ENCODE peak calls at places on chromosomes 16 and 17, in seven cellular contexts. One of them, this sample, is unnamed.

GRCh38 chr17:51005768-51006167 is 114.9 kb downstream of the SPAG9 start:
- DNase-seq in HepG2: no peak
- DNase-seq in SK-N-SH: no peak
- DNase-seq in NT2/D1: no peak
- DNase-seq in K562: no peak
- DNase-seq in H1: no peak
- DNase-seq in GM12878: no peak
- DNase-seq in this sample: no peak

GRCh38 chr16:77344306-77344705 is 90.5 kb downstream of the ADAMTS18 start:
- DNase-seq in GM12878: no peak
- DNase-seq in SK-N-SH: no peak
- DNase-seq in NT2/D1: no peak
- DNase-seq in H1: no peak
- DNase-seq in HepG2: no peak
- DNase-seq in K562: no peak
- DNase-seq in this sample: no peak

GRCh38 chr17:54280741-54281140 is 458.0 kb downstream of the KIF2B start:
- DNase-seq in NT2/D1: no peak
- DNase-seq in GM12878: no peak
- DNase-seq in K562: no peak
- DNase-seq in SK-N-SH: no peak
- DNase-seq in HepG2: no peak
- DNase-seq in H1: no peak
- DNase-seq in this sample: no peak

GRCh38 chr17:67221062-67221998 is 23.7 kb downstream of the HELZ start:
- DNase-seq in SK-N-SH: peak; percentile 56
- DNase-seq in H1: no peak
- DNase-seq in K562: peak; percentile 45
- DNase-seq in HepG2: peak; percentile 34
- DNase-seq in GM12878: no peak
- DNase-seq in NT2/D1: no peak
- DNase-seq in this sample: peak; percentile 40

GRCh38 chr16:82281544-82281943 is 111.5 kb upstream of the MPHOSPH6 start:
- DNase-seq in K562: no peak
- DNase-seq in H1: no peak
- DNase-seq in SK-N-SH: no peak
- DNase-seq in GM12878: no peak
- DNase-seq in NT2/D1: no peak
- DNase-seq in HepG2: no peak
- DNase-seq in this sample: no peak

GRCh38 chr16:50719401-50720337 is 22.2 kb upstream of the CYLD start:
- DNase-seq in K562: no peak
- DNase-seq in H1: no peak
- DNase-seq in SK-N-SH: no peak
- DNase-seq in GM12878: no peak
- DNase-seq in NT2/D1: peak; percentile 15
- DNase-seq in HepG2: peak; percentile 65
- DNase-seq in this sample: no peak

GRCh38 chr16:9027070-9027799 is 63.5 kb upstream of the USP7 start:
- DNase-seq in HepG2: no peak
- DNase-seq in SK-N-SH: no peak
- DNase-seq in NT2/D1: no peak
- DNase-seq in GM12878: no peak
- DNase-seq in H1: no peak
- DNase-seq in K562: peak; percentile 25
- DNase-seq in this sample: no peak

GRCh38 chr16:66222756-66223155 is 143.7 kb upstream of the CDH5 start:
- DNase-seq in NT2/D1: no peak
- DNase-seq in H1: no peak
- DNase-seq in SK-N-SH: no peak
- DNase-seq in K562: no peak
- DNase-seq in HepG2: no peak
- DNase-seq in GM12878: no peak
- DNase-seq in this sample: no peak

GRCh38 chr17:29565643-29566472 is 979 bp downstream of the ABHD15 start:
- DNase-seq in K562: no peak
- DNase-seq in SK-N-SH: peak; percentile 64
- DNase-seq in GM12878: no peak
- DNase-seq in NT2/D1: no peak
- DNase-seq in H1: no peak
- DNase-seq in HepG2: peak; percentile 25
- DNase-seq in this sample: peak; percentile 22

GRCh38 chr16:87812200-87812656 is 46.4 kb upstream of the KLHDC4 start:
- DNase-seq in H1: no peak
- DNase-seq in SK-N-SH: peak; percentile 65
- DNase-seq in K562: no peak
- DNase-seq in GM12878: no peak
- DNase-seq in NT2/D1: no peak
- DNase-seq in HepG2: peak; percentile 68
- DNase-seq in this sample: no peak

GRCh38 chr17:51461578-51462004 is 201.2 kb downstream of the UTP18 start:
- DNase-seq in SK-N-SH: peak; percentile 48
- DNase-seq in K562: peak; percentile 70
- DNase-seq in NT2/D1: peak; percentile 15
- DNase-seq in H1: peak; percentile 29
- DNase-seq in HepG2: peak; percentile 65
- DNase-seq in GM12878: no peak
- DNase-seq in this sample: peak; percentile 78

DNA sequence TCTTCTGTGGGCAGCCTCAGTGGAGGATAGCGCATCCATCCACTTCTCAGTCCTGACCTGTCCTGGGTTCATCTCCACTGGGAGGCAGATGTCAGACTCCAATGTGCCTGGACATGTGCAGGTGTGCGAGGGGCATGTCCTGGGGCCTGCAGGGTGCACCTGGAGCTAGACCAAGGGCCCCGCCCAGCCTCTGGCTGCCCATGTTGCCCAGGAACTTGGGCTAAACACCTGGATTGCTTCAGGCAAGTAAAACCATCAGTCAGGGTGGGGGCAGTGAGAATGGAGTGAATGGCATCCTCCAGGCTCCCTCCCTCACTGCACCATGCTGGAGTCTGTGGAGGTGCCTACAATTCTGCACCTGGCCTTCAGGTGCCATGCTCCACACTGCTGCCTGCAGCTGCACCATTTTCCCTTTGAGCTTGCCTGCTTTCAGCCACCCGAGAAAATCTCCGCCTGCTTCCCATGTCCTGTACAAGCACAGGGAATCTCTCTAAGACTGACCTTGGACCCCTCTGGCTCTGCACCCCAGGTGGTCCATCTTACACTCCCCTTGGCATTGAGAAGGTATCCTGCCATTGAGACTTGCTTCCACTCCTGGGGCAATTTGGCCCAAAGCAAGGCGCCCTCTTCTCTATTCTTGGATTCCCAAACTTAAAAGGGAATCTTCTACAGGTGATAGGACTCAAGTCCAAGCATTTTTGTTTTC is 2.1 kb upstream of the MFSD6L start:
- DNase-seq in HepG2: no peak
- DNase-seq in SK-N-SH: no peak
- DNase-seq in GM12878: no peak
- DNase-seq in NT2/D1: no peak
- DNase-seq in H1: no peak
- DNase-seq in K562: no peak
- DNase-seq in this sample: no peak
- TF ChIP-seq YY1 in HepG2: no peak
- TF ChIP-seq YY1 in SK-N-SH: no peak
- TF ChIP-seq YY1 in GM12878: no peak
- TF ChIP-seq YY1 in NT2/D1: no peak
- TF ChIP-seq YY1 in H1: no peak
- TF ChIP-seq YY1 in K562: no peak
- TF ChIP-seq YY1 in this sample: no peak

DNA sequence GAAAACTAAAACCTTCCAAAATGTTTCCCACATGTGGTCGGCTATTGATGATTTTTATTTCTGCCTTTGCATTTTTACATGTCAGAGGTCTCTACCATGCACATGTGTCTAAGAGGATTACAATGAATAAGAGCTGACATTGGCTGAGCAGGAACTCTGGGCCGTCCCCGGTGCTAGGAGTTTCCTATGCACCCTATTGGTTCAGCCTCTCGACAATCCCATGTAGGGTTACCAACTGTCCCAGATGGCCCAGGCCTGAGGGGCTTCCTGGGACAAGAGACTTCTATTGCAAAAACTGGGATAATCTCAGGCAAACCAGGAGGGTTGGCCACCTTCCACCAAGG is 115.6 kb upstream of the TNRC6C start:
- DNase-seq in K562: no peak
- DNase-seq in SK-N-SH: no peak
- DNase-seq in NT2/D1: no peak
- DNase-seq in HepG2: no peak
- DNase-seq in GM12878: no peak
- DNase-seq in H1: no peak
- DNase-seq in this sample: no peak
- H3K4me1 ChIP-seq in K562: peaks cover 20% of the 10 kb centered on the region
- H3K4me1 ChIP-seq in SK-N-SH: no peaks in the 10 kb centered on the region
- H3K4me1 ChIP-seq in NT2/D1: peaks cover 8% of the 10 kb centered on the region
- H3K4me1 ChIP-seq in HepG2: peaks cover 5% of the 10 kb centered on the region
- H3K4me1 ChIP-seq in GM12878: peaks cover 14% of the 10 kb centered on the region
- H3K4me1 ChIP-seq in H1: peaks cover 7% of the 10 kb centered on the region
- H3K4me1 ChIP-seq in this sample: peaks cover 26% of the 10 kb centered on the region

DNA sequence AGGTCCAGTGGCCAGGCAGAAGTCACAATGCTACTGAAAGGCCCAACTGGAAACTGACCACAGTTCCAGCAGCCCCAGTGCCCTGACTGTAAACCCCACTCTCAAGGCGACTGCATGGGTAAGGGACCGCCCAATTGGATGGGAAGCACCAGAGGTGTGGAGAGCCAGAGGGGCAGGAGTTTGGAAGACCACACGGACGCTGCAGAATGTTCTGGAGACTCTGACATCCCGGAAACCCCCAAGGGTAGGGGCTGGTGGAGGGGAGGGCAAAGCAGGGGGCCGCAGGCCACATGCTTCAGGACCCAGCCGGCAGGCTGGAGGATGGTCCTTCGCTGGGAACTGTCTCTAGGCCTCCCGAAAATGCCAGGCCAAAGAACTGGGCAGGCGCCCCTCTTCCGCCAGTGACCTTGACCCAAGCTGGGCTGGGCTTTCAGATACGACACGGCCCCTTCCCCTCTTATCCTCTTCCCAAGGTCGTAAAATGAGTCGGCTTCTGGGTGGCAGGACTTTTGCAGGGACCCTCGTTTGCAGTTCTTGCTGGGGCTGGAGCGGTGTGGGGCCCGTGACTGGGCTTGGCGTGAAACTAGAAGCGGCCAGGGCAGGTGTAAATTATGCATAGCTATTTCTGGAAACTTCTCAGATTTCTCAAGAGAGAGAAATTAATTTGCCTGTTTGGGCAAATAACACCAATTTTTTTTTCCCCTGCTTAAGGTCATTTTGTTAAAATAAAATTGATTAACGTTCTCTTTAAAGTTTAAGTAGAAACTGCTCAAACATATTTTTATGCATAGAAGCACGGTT is 110.2 kb downstream of the C16orf78 start:
- DNase-seq in NT2/D1: no peak
- DNase-seq in SK-N-SH: no peak
- DNase-seq in GM12878: no peak
- DNase-seq in HepG2: no peak
- DNase-seq in H1: no peak
- DNase-seq in K562: no peak
- DNase-seq in this sample: no peak
- H3K4me3 ChIP-seq in NT2/D1: no peak overlapping the region
- H3K4me3 ChIP-seq in SK-N-SH: no peak overlapping the region
- H3K4me3 ChIP-seq in GM12878: no peak overlapping the region
- H3K4me3 ChIP-seq in HepG2: no peak overlapping the region
- H3K4me3 ChIP-seq in H1: peak overlapping the region; percentile 50
- H3K4me3 ChIP-seq in K562: no peak overlapping the region
- H3K4me3 ChIP-seq in this sample: no peak overlapping the region

GRCh38 chr16:88831838-88832237 is 20.1 kb upstream of the APRT start:
- DNase-seq in SK-N-SH: peak; percentile 52
- DNase-seq in GM12878: no peak
- DNase-seq in NT2/D1: no peak
- DNase-seq in K562: peak; percentile 30
- DNase-seq in HepG2: peak; percentile 23
- DNase-seq in H1: no peak
- DNase-seq in this sample: no peak
- TF ChIP-seq YY1 in SK-N-SH: no peak
- TF ChIP-seq YY1 in GM12878: no peak
- TF ChIP-seq YY1 in NT2/D1: no peak
- TF ChIP-seq YY1 in K562: no peak
- TF ChIP-seq YY1 in HepG2: no peak
- TF ChIP-seq YY1 in H1: no peak
- TF ChIP-seq YY1 in this sample: no peak

GRCh38 chr16:84541999-84542876 is 37.8 kb upstream of the MEAK7 start:
- DNase-seq in HepG2: no peak
- DNase-seq in SK-N-SH: no peak
- DNase-seq in K562: no peak
- DNase-seq in GM12878: no peak
- DNase-seq in NT2/D1: no peak
- DNase-seq in H1: no peak
- DNase-seq in this sample: no peak

GRCh38 chr16:84543253-84543652 is 38.8 kb upstream of the MEAK7 start:
- DNase-seq in GM12878: no peak
- DNase-seq in K562: no peak
- DNase-seq in HepG2: no peak
- DNase-seq in NT2/D1: no peak
- DNase-seq in SK-N-SH: no peak
- DNase-seq in H1: no peak
- DNase-seq in this sample: no peak

GRCh38 chr16:84537431-84538151 is 33.1 kb upstream of the MEAK7 start:
- DNase-seq in HepG2: no peak
- DNase-seq in H1: no peak
- DNase-seq in NT2/D1: no peak
- DNase-seq in SK-N-SH: no peak
- DNase-seq in GM12878: no peak
- DNase-seq in K562: peak; percentile 84
- DNase-seq in this sample: no peak

GRCh38 chr16:84538441-84538840 is 34.0 kb upstream of the MEAK7 start:
- DNase-seq in SK-N-SH: no peak
- DNase-seq in HepG2: no peak
- DNase-seq in GM12878: no peak
- DNase-seq in NT2/D1: no peak
- DNase-seq in K562: no peak
- DNase-seq in H1: no peak
- DNase-seq in this sample: no peak

GRCh38 chr16:84540194-84540593 is 35.7 kb upstream of the MEAK7 start:
- DNase-seq in H1: no peak
- DNase-seq in K562: no peak
- DNase-seq in HepG2: no peak
- DNase-seq in SK-N-SH: no peak
- DNase-seq in NT2/D1: no peak
- DNase-seq in GM12878: no peak
- DNase-seq in this sample: no peak
- H3K4me1 ChIP-seq in H1: peaks cover 11% of the 10 kb centered on the region
- H3K4me1 ChIP-seq in K562: peaks cover 52% of the 10 kb centered on the region
- H3K4me1 ChIP-seq in HepG2: peaks cover 49% of the 10 kb centered on the region
- H3K4me1 ChIP-seq in SK-N-SH: no peaks in the 10 kb centered on the region
- H3K4me1 ChIP-seq in NT2/D1: peaks cover 9% of the 10 kb centered on the region
- H3K4me1 ChIP-seq in GM12878: no peaks in the 10 kb centered on the region
- H3K4me1 ChIP-seq in this sample: peaks cover 13% of the 10 kb centered on the region

This sample was measured in HCT116.